ENCODE peak calls at places on chromosomes 13 and 19, in ten cellular contexts. P, X, J, M, V, E, S, F, Z and Q are unnamed samples.

GRCh38 chr13:50152224-50152623 is 137.0 kb downstream of the KCNRG start:
- DNase-seq in P (no peak), X (no peak), J (no peak), M (no peak), V (no peak), E (no peak), S (no peak), F (no peak), Z (no peak), Q (no peak)

GRCh38 chr19:35318679-35319448 is 10.1 kb upstream of the CD22 start:
- DNase-seq in P (peak; percentile 95), X (peak; percentile 97), J (peak; percentile 71), M (peak; percentile 16), V (peak; percentile 30), E (peak; percentile 55), S (peak; percentile 85), F (peak; percentile 55), Z (peak; percentile 73), Q (peak; percentile 83)

GRCh38 chr19:16596399-16596798 is 24.2 kb upstream of the SLC35E1 start:
- DNase-seq in P (no peak), X (no peak), J (no peak), M (no peak), V (no peak), E (no peak), S (no peak), F (no peak), Z (no peak), Q (no peak)

GRCh38 chr13:112172641-112173171 is 105.8 kb downstream of the SOX1 start:
- DNase-seq in P (peak; percentile 68), X (no peak), J (no peak), M (no peak), V (no peak), E (no peak), S (no peak), F (no peak), Z (no peak), Q (no peak)

GRCh38 chr13:89239361-89240127 is 1568.4 kb downstream of the SLITRK5 start:
- DNase-seq in P (no peak), X (no peak), J (no peak), M (no peak), V (no peak), E (no peak), S (no peak), F (no peak), Z (no peak), Q (no peak)

GRCh38 chr13:29745704-29746103 is 104.7 kb downstream of the UBL3 start:
- DNase-seq in P (no peak), X (no peak), J (no peak), M (no peak), V (no peak), E (no peak), S (no peak), F (no peak), Z (no peak), Q (no peak)

GRCh38 chr13:101289764-101290163 is 126.5 kb downstream of the NALCN start:
- DNase-seq in P (no peak), X (peak; percentile 42), J (peak; percentile 75), M (no peak), V (no peak), E (no peak), S (no peak), F (no peak), Z (no peak), Q (peak; percentile 61)

GRCh38 chr13:97364827-97365226 is 69.1 kb upstream of the RAP2A start:
- DNase-seq in P (no peak), X (no peak), J (no peak), M (no peak), V (no peak), E (no peak), S (no peak), F (no peak), Z (no peak), Q (no peak)

GRCh38 chr19:1998712-1999708 is 16.5 kb downstream of the BTBD2 start:
- DNase-seq in P (no peak), X (no peak), J (no peak), M (no peak), V (no peak), E (no peak), S (no peak), F (peak; percentile 0), Z (no peak), Q (no peak)

GRCh38 chr13:111904166-111904565 is 162.8 kb upstream of the SOX1 start:
- DNase-seq in P (peak; percentile 57), X (no peak), J (no peak), M (no peak), V (no peak), E (no peak), S (no peak), F (no peak), Z (peak; percentile 18), Q (no peak)

GRCh38 chr19:39470724-39471339 is 9.8 kb upstream of the TIMM50 start:
- DNase-seq in P (no peak), X (no peak), J (peak; percentile 12), M (no peak), V (no peak), E (no peak), S (no peak), F (no peak), Z (no peak), Q (no peak)

GRCh38 chr19:11446652-11447301 is 11.3 kb downstream of the PRKCSH start:
- DNase-seq in P (no peak), X (peak; percentile 62), J (no peak), M (peak; percentile 50), V (peak; percentile 52), E (peak; percentile 41), S (no peak), F (peak; percentile 58), Z (peak; percentile 78), Q (no peak)

GRCh38 chr19:7346488-7346971 is 2.2 kb upstream of the ARHGEF18 start:
- DNase-seq in P (no peak), X (no peak), J (no peak), M (no peak), V (no peak), E (no peak), S (no peak), F (peak; percentile 32), Z (peak; percentile 24), Q (no peak)

GRCh38 chr13:20801704-20802103 is 27.9 kb upstream of the EEF1AKMT1 start:
- DNase-seq in P (no peak), X (no peak), J (no peak), M (no peak), V (no peak), E (no peak), S (no peak), F (peak; percentile 56), Z (no peak), Q (no peak)

GRCh38 chr13:76863022-76863421 is 23.2 kb downstream of the KCTD12 start:
- DNase-seq in P (no peak), X (no peak), J (no peak), M (no peak), V (no peak), E (no peak), S (no peak), F (no peak), Z (no peak), Q (no peak)

GRCh38 chr19:16433986-16434385 is 37.8 kb downstream of the EPS15L1 start:
- DNase-seq in P (no peak), X (no peak), J (no peak), M (no peak), V (no peak), E (no peak), S (no peak), F (no peak), Z (no peak), Q (no peak)

GRCh38 chr19:50812474-50812873 is 11.1 kb downstream of the KLK1 start:
- DNase-seq in P (no peak), X (no peak), J (no peak), M (no peak), V (no peak), E (no peak), S (no peak), F (no peak), Z (no peak), Q (no peak)

GRCh38 chr13:77909827-77910226 is 8.8 kb downstream of the EDNRB start:
- DNase-seq in P (no peak), X (no peak), J (no peak), M (no peak), V (no peak), E (no peak), S (no peak), F (no peak), Z (no peak), Q (no peak)

GRCh38 chr13:24502567-24503375 is 9.8 kb downstream of the PARP4 start:
- DNase-seq in P (no peak), X (peak; percentile 38), J (peak; percentile 53), M (peak; percentile 62), V (no peak), E (no peak), S (peak; percentile 22), F (no peak), Z (no peak), Q (no peak)

GRCh38 chr13:74264333-74264732 is 130.1 kb upstream of the KLF12 start:
- DNase-seq in P (no peak), X (no peak), J (no peak), M (no peak), V (no peak), E (no peak), S (no peak), F (no peak), Z (no peak), Q (no peak)
- TF ChIP-seq POLR2A in P (no peak), X (no peak), J (no peak), M (no peak), V (no peak), E (no peak), S (no peak), F (no peak), Z (no peak), Q (no peak)

DNA sequence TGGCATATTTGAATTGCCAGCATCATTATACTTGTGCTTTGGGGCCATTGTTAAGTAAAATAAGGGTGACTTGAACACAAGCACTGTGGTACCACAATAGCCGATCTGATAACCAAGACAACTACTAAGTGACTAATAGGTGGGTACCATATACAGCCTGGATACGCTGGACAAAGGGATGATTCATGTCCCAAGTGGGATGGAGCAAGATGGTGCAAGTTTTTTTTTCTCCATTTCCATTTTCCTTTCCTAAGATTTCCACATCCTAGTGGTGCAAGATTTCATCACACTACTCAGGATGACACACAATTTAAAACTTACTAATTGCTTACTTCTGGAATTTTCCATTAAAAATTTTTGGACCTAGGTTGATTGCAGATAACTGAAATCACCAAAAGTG is 15.1 kb downstream of the BRCA2 start:
- DNase-seq in P (no peak), X (no peak), J (peak; percentile 71), M (no peak), V (no peak), E (no peak), S (no peak), F (no peak), Z (no peak), Q (no peak)
- TF ChIP-seq POLR2A in P (no peak), X (no peak), J (no peak), M (no peak), V (no peak), E (no peak), S (no peak), F (no peak), Z (no peak), Q (no peak)

GRCh38 chr13:95552539-95553270 is at the start of gene CLDN10:
- DNase-seq in P (no peak), X (no peak), J (no peak), M (no peak), V (no peak), E (no peak), S (no peak), F (no peak), Z (no peak), Q (peak; percentile 26)
- TF ChIP-seq POLR2A in P (no peak), X (no peak), J (no peak), M (no peak), V (no peak), E (no peak), S (no peak), F (no peak), Z (no peak), Q (no peak)

GRCh38 chr13:27251166-27252088 is at the start of gene RPL21:
- DNase-seq in P (peak; percentile 99), X (peak; percentile 57), J (peak; percentile 99), M (peak; percentile 97), V (peak; percentile 95), E (peak; percentile 96), S (peak; percentile 95), F (peak; percentile 99), Z (peak; percentile 98), Q (peak; percentile 97)
- TF ChIP-seq POLR2A in P (no peak), X (peak; percentile 72), J (peak; percentile 95), M (peak; percentile 93), V (peak; percentile 83), E (peak; percentile 90), S (peak; percentile 62), F (peak; percentile 91), Z (peak; percentile 84), Q (no peak)